ENCODE peak calls at places on chromosomes 6 and 20, in nine cellular contexts. O, Y, Z, H, B, E, C, X and L are unnamed samples.

GRCh38 chr6:107585815-107586435 is 96.0 kb downstream of the SOBP start:
- DNase-seq in B (no peak), Y (no peak), X (peak), Z (no peak), E (no peak), O (no peak), H (no peak), C (no peak), L (no peak)

GRCh38 chr6:80523531-80523970 is 417.1 kb downstream of the BCKDHB start:
- DNase-seq in Y (no peak), E (no peak), H (no peak), O (no peak), B (no peak), C (no peak), X (peak), Z (no peak), L (peak)

GRCh38 chr20:38165089-38165965 is at the start of gene TGM2:
- DNase-seq in Z (no peak), Y (peak), E (no peak), H (no peak), B (peak), O (peak), C (peak), X (peak), L (peak)

GRCh38 chr6:144878577-144878976 is 593.4 kb downstream of the UTRN start:
- DNase-seq in B (no peak), H (no peak), C (no peak), Z (no peak), X (peak), Y (no peak), E (no peak), O (no peak), L (no peak)

GRCh38 chr20:50438986-50439407 is 71.2 kb upstream of the PTPN1 start:
- DNase-seq in O (no peak), C (no peak), Z (no peak), E (no peak), B (no peak), X (no peak), H (no peak), Y (no peak), L (no peak)

GRCh38 chr6:79544939-79545450 is 7.8 kb upstream of the LCA5 start:
- DNase-seq in O (no peak), B (no peak), Z (no peak), X (peak), H (peak), Y (peak), E (no peak), C (no peak), L (peak)

GRCh38 chr6:6649824-6650349 is 61.4 kb downstream of the LY86 start:
- DNase-seq in X (no peak), B (no peak), Z (no peak), Y (no peak), E (no peak), O (no peak), C (peak), H (no peak), L (no peak)

GRCh38 chr20:12838261-12838866 is 170.4 kb upstream of the SPTLC3 start:
- DNase-seq in H (no peak), C (no peak), X (peak), B (no peak), E (no peak), Z (no peak), Y (no peak), O (no peak), L (no peak)

GRCh38 chr6:106119526-106119925 is 33.4 kb downstream of the PRDM1 start:
- DNase-seq in O (no peak), X (no peak), C (no peak), B (no peak), Y (no peak), E (no peak), H (no peak), Z (no peak), L (no peak)

GRCh38 chr6:5486214-5486613 is 224.9 kb downstream of the FARS2 start:
- DNase-seq in H (no peak), O (no peak), C (no peak), E (no peak), Z (no peak), Y (no peak), B (no peak), X (no peak), L (no peak)

GRCh38 chr6:18423426-18423825 is 36.3 kb downstream of the RNF144B start:
- DNase-seq in Y (no peak), E (no peak), H (no peak), B (no peak), Z (no peak), C (no peak), X (no peak), O (no peak), L (no peak)

GRCh38 chr6:501891-502601 is 110.5 kb downstream of the IRF4 start:
- DNase-seq in Y (no peak), Z (peak), C (no peak), H (no peak), B (no peak), E (peak), X (no peak), O (peak), L (no peak)

GRCh38 chr6:54614499-54615195 is 231.9 kb upstream of the FAM83B start:
- DNase-seq in Z (no peak), E (no peak), O (no peak), H (no peak), Y (no peak), C (no peak), B (no peak), X (peak), L (no peak)

GRCh38 chr20:48102821-48103635 is 317.7 kb upstream of the SULF2 start:
- DNase-seq in B (no peak), H (peak), E (no peak), X (no peak), Y (no peak), O (no peak), C (no peak), Z (no peak), L (no peak)

GRCh38 chr20:44111712-44112335 is 75.2 kb downstream of the JPH2 start:
- DNase-seq in O (no peak), B (no peak), E (no peak), H (no peak), Y (no peak), Z (no peak), C (no peak), X (no peak), L (no peak)

GRCh38 chr6:38151580-38152500 is 332.3 kb downstream of the ZFAND3 start:
- DNase-seq in B (no peak), E (no peak), Y (no peak), O (no peak), H (no peak), C (no peak), X (no peak), Z (no peak), L (no peak)

GRCh38 chr20:50558483-50558925 is 48.3 kb downstream of the PTPN1 start:
- DNase-seq in X (no peak), B (no peak), O (no peak), Z (no peak), C (no peak), E (no peak), H (peak), Y (no peak), L (no peak)